ENCODE peak calls at places on chromosomes 3 and 15, in seven cellular contexts. G is stimulated activated CD8-positive, alpha-beta memory T cell treated with anti-CD3 and anti-CD28 coated beads, Interleukin-15, amount 100 ng/mL, for 24 hours; E is ureter; R is fibroblast of gingiva; H is AG04450; V is germinal center; I is HTR-8/SVneo. M is an unnamed sample.
A peak's percentile ranks its signal among the peaks of the same experiment; 100 is the strongest.

GRCh38 chr15:100762913-100763627 is 116.6 kb upstream of the ALDH1A3 start:
- DNase-seq in I (no peak), H (no peak), G (no peak), E (no peak), R (no peak), V (no peak), M (no peak)

GRCh38 chr15:65583701-65584100 is 27.2 kb downstream of the INTS14 start:
- DNase-seq in H (no peak), V (peak; percentile 19), I (no peak), R (no peak), G (no peak), E (no peak), M (peak; percentile 54)

GRCh38 chr15:68542771-68543544 is 35.8 kb upstream of the CORO2B start:
- DNase-seq in H (peak; percentile 80), R (peak; percentile 47), V (no peak), G (no peak), E (peak; percentile 78), I (peak; percentile 64), M (no peak)

GRCh38 chr3:20232906-20233305 is 46.9 kb upstream of the SGO1 start:
- DNase-seq in H (no peak), I (no peak), E (no peak), R (no peak), G (no peak), V (no peak), M (no peak)

GRCh38 chr15:68343579-68344225 is 66.2 kb downstream of the FEM1B start:
- DNase-seq in V (no peak), E (no peak), I (no peak), G (no peak), H (no peak), R (no peak), M (no peak)

GRCh38 chr3:87069963-87070362 is 79.0 kb upstream of the VGLL3 start:
- DNase-seq in R (peak; percentile 70), H (no peak), G (no peak), E (no peak), I (no peak), V (no peak), M (no peak)

GRCh38 chr15:101070502-101071273 is 151.5 kb downstream of the LRRK1 start:
- DNase-seq in V (no peak), G (no peak), I (peak; percentile 57), E (no peak), H (peak; percentile 30), R (peak; percentile 87), M (no peak)

GRCh38 chr3:134486577-134487041 is 752 bp downstream of the CEP63 start:
- DNase-seq in H (no peak), V (peak; percentile 38), I (no peak), R (peak; percentile 26), E (no peak), G (no peak), M (no peak)

GRCh38 chr15:93974804-93975481 is 256.4 kb upstream of the MCTP2 start:
- DNase-seq in V (no peak), R (no peak), H (peak; percentile 16), I (no peak), G (no peak), E (no peak), M (no peak)

GRCh38 chr15:63997715-63998442 is 48.4 kb downstream of the DAPK2 start:
- DNase-seq in G (no peak), R (no peak), I (no peak), V (no peak), H (no peak), E (no peak), M (no peak)

GRCh38 chr3:184546252-184546651 is 15.3 kb upstream of the EPHB3 start:
- DNase-seq in V (no peak), G (no peak), I (no peak), R (no peak), E (no peak), H (no peak), M (no peak)

GRCh38 chr15:85024509-85025336 is 43.1 kb downstream of the PDE8A start:
- DNase-seq in R (peak; percentile 32), H (no peak), V (no peak), E (no peak), I (no peak), G (no peak), M (no peak)

GRCh38 chr15:81485806-81486205 is 111.8 kb upstream of the TMC3 start:
- DNase-seq in G (no peak), I (no peak), E (no peak), H (no peak), V (no peak), R (no peak), M (no peak)

GRCh38 chr15:68815598-68815997 is 5.1 kb downstream of the ANP32A start:
- DNase-seq in G (no peak), I (no peak), R (peak; percentile 32), V (no peak), E (no peak), H (no peak), M (no peak)